ENCODE peak calls at places on chromosomes 2 and 18, in seven cellular contexts. O is A549; F is adrenal gland; L is naive thymus-derived CD4-positive, alpha-beta T cell; X is tibial nerve; U is IMR-90; T is aorta. W is an unnamed sample. For H3K9me3, the result is how much of the 10 kb centered on the place peaks cover.

GRCh38 chr2:12928197-12928596 is 211.5 kb downstream of the TRIB2 start:
- DNase-seq in U (peak), O (no peak), T (no peak), L (no peak), X (no peak), F (no peak), W (no peak)

GRCh38 chr2:12534646-12535263 is 182.0 kb upstream of the TRIB2 start:
- DNase-seq in U (peak), T (no peak), F (no peak), O (no peak), L (no peak), X (no peak), W (no peak)

GRCh38 chr2:53903011-53903410 is 43.2 kb upstream of the GPR75 start:
- DNase-seq in F (no peak), U (no peak), L (no peak), X (no peak), T (no peak), O (no peak), W (no peak)

GRCh38 chr2:238290079-238290478 is 1.7 kb upstream of the PER2 start:
- DNase-seq in F (no peak), L (no peak), O (peak), U (no peak), T (peak), X (no peak), W (peak)

GRCh38 chr2:178202927-178203326 is 8.6 kb downstream of the OSBPL6 start:
- DNase-seq in U (no peak), L (no peak), O (no peak), X (no peak), T (no peak), F (no peak), W (no peak)

GRCh38 chr2:191247381-191248057 is 2.3 kb downstream of the MYO1B start:
- DNase-seq in L (no peak), U (peak), F (no peak), X (no peak), T (no peak), O (peak), W (no peak)

GRCh38 chr2:237062585-237062984 is 23.1 kb upstream of the COPS8 start:
- DNase-seq in F (no peak), X (no peak), T (no peak), U (peak), L (no peak), O (no peak), W (no peak)

GRCh38 chr2:205772983-205773382 is 90.7 kb downstream of the NRP2 start:
- DNase-seq in U (no peak), X (no peak), F (no peak), O (no peak), T (no peak), L (no peak), W (no peak)

GRCh38 chr2:199458806-199459285 is 1.1 kb upstream of the SATB2 start:
- DNase-seq in L (no peak), U (peak), O (no peak), T (peak), F (peak), X (no peak), W (no peak)

GRCh38 chr2:219567791-219568361 is 3.5 kb downstream of the OBSL1 start:
- DNase-seq in U (no peak), L (no peak), O (no peak), T (peak), F (no peak), X (no peak), W (no peak)

GRCh38 chr18:23920054-23920453 is 94.5 kb upstream of the TTC39C start:
- DNase-seq in L (no peak), X (no peak), U (peak), T (no peak), O (no peak), F (no peak), W (no peak)

GRCh38 chr2:234682492-234683228 is 185.8 kb upstream of the ARL4C start:
- DNase-seq in T (no peak), X (no peak), U (peak), F (no peak), L (no peak), O (no peak), W (no peak)

GRCh38 chr18:31211047-31211446 is 48.4 kb upstream of the DSC1 start:
- DNase-seq in X (no peak), T (no peak), L (no peak), F (no peak), O (no peak), U (no peak), W (no peak)

GRCh38 chr2:83756219-83756618 is 702.9 kb downstream of the SUCLG1 start:
- DNase-seq in U (no peak), T (no peak), O (no peak), X (no peak), L (no peak), F (no peak), W (no peak)
- H3K9me3 ChIP-seq in U (under half), T (under half), O (under half), X (under half), L (under half), F (under half), W (under half)

DNA sequence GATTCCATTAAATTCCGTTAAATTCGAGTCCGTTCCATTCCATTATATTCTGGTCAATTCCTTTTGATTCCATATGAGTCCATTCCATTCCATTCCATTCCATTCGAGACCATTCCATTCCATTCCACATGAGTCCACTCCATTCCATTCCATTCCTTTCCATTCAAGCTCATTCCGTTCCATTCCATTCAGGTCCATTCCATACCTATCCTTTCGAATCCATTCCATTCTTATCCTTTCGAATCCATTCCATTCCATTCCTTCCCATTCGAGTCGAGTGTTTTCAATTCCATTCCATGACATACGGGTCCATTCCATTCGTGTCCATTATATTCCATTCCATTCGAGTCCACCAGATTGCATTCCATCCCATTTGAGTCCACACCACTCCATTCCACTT is 1127.4 kb downstream of the RPIA start:
- DNase-seq in L (no peak), F (no peak), X (no peak), O (no peak), T (no peak), U (no peak), W (no peak)
- H3K9me3 ChIP-seq in L (half or more), F (under half), X (under half), O (under half), T (under half), U (under half), W (under half)

GRCh38 chr2:62281661-62282060 is 85.7 kb downstream of the B3GNT2 start:
- DNase-seq in L (no peak), O (no peak), U (no peak), X (no peak), T (no peak), F (no peak), W (no peak)
- H3K9me3 ChIP-seq in L (under half), O (under half), U (under half), X (under half), T (under half), F (under half), W (under half)

DNA sequence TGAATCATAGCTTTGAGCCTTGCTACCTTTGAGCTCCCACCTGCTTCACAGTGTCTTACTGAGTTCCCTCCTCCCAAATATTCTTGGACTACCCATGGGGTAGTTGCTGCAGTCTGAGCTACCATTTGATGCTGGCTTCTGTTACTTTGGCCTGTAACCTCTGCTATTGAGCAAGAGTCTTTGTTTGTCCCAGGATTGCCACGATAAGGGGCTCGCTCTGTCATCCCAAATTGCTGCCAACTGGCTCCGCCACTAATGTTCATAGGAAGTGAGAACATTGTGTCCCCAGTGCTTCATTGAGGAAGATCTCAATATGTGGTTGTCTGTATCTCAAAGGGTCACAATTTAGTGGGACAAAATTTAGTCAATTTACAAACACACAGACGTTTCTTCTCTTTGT is 103.8 kb downstream of the TRIM43 start:
- DNase-seq in U (no peak), X (peak), T (no peak), F (peak), O (no peak), L (no peak), W (no peak)
- H3K9me3 ChIP-seq in U (under half), X (under half), T (under half), F (under half), O (under half), L (under half), W (under half)

GRCh38 chr2:120703330-120703994 is 32.2 kb upstream of the GLI2 start:
- DNase-seq in O (peak), T (no peak), L (no peak), U (peak), F (no peak), X (no peak), W (no peak)
- H3K9me3 ChIP-seq in O (under half), T (under half), L (under half), U (under half), F (under half), X (under half), W (under half)

DNA sequence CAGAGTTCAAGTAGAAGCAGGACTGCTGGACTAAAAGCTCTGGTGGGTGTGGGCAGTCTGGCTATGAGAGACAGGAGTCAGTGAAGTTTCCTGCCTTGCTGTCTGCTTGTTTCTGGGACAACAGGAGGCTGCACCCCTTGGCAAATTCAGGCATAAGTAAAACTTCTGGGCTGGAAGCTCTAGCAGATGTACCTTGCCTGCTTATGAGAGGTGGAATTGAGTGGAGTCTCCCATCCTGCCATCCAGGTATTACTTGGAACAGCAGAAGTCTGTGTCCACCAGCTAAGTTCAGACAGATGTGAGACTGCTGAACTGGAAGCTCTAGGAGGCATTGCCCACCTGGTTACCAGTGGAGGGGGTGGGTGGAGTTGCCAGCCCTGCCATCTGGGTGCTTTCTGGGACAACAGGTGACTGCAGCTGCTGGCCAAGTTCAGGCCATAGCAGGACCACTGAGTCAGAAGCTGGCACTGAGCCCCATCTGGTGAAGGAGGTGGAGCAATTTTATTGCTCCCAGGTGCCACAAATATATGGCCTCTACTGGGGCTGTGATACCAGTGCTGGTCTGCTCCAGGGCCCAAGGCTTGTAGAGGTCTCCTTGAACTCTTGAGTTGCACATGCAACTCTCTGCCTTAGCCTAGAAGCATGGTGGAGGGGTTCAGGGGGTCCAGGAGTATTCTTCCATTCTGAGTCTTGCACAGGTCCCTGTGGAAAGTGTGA is 199.4 kb upstream of the FN1 start:
- DNase-seq in O (no peak), X (no peak), L (no peak), T (no peak), U (no peak), F (no peak), W (no peak)
- H3K9me3 ChIP-seq in O (under half), X (under half), L (under half), T (under half), U (under half), F (under half), W (under half)

DNA sequence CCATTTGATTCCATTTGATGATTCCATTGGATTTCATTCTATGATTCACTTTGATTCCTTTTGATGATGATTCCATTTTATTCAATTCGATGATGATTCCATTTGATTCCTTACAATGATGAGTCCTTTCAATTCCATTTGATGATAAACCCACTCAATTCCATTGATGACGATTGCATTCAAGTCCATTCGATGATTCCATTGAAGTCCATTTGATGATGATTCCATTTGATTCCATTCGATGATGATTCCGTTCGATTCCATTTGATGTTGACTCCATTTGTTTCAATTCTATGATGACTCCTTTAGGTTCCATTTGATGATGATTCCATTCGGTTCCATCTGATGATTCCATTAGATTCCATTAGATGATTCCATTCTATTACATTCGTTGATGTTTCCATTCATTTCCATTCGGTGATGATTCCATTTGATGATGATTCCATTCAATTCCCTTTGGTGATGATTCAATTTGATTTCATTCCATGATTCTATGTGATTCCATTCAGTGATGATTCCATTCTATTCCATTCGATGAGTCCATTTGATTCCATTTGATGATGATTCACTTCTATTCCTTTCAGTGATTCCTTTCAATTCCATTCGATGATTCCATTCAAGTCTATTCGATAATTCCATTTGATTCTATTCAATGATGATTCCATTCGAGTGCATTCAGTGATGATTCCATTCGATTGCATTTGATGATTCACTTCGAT is 1106.0 kb downstream of the RPIA start:
- DNase-seq in O (no peak), L (no peak), F (no peak), X (no peak), T (no peak), U (no peak), W (no peak)
- H3K9me3 ChIP-seq in O (under half), L (half or more), F (under half), X (under half), T (under half), U (under half), W (under half)

GRCh38 chr2:31606511-31606910 is 25.8 kb upstream of the SRD5A2 start:
- DNase-seq in T (no peak), O (no peak), U (no peak), F (no peak), X (no peak), L (no peak), W (no peak)
- H3K9me3 ChIP-seq in T (under half), O (under half), U (under half), F (under half), X (under half), L (under half), W (under half)

GRCh38 chr2:80454628-80455027 is 150.1 kb upstream of the LRRTM1 start:
- DNase-seq in F (no peak), T (no peak), O (no peak), L (no peak), U (no peak), X (no peak), W (no peak)
- H3K9me3 ChIP-seq in F (under half), T (under half), O (under half), L (under half), U (under half), X (under half), W (under half)

W was measured in CD8-positive, alpha-beta T cell.